ENCODE peak calls at places on chromosomes 12 and 14, in seven cellular contexts. One of them, this sample, is unnamed.

GRCh38 chr12:109572506-109572845 is 828 bp downstream of the MMAB start:
- DNase-seq in CD8-positive, alpha-beta T cell: no peak
- DNase-seq in esophagus squamous epithelium: no peak
- DNase-seq in tibial nerve: no peak
- DNase-seq in cardiac fibroblast: no peak
- DNase-seq in adrenal gland: no peak
- DNase-seq in A673: no peak
- DNase-seq in this sample: no peak

GRCh38 chr12:65306229-65306602 is 27.7 kb downstream of the MSRB3 start:
- DNase-seq in A673: no peak
- DNase-seq in tibial nerve: no peak
- DNase-seq in adrenal gland: no peak
- DNase-seq in CD8-positive, alpha-beta T cell: no peak
- DNase-seq in cardiac fibroblast: no peak
- DNase-seq in esophagus squamous epithelium: no peak
- DNase-seq in this sample: no peak

GRCh38 chr12:19304149-19304780 is 135.0 kb upstream of the AEBP2 start:
- DNase-seq in A673: no peak
- DNase-seq in tibial nerve: no peak
- DNase-seq in esophagus squamous epithelium: no peak
- DNase-seq in cardiac fibroblast: no peak
- DNase-seq in adrenal gland: no peak
- DNase-seq in CD8-positive, alpha-beta T cell: no peak
- DNase-seq in this sample: no peak

GRCh38 chr12:89529738-89530137 is 3.9 kb upstream of the POC1B start:
- DNase-seq in esophagus squamous epithelium: no peak
- DNase-seq in A673: peak; percentile 76
- DNase-seq in CD8-positive, alpha-beta T cell: no peak
- DNase-seq in adrenal gland: no peak
- DNase-seq in cardiac fibroblast: peak; percentile 76
- DNase-seq in tibial nerve: no peak
- DNase-seq in this sample: no peak

GRCh38 chr14:44162197-44162596 is 344.9 kb downstream of the FSCB start:
- DNase-seq in CD8-positive, alpha-beta T cell: no peak
- DNase-seq in esophagus squamous epithelium: no peak
- DNase-seq in A673: no peak
- DNase-seq in cardiac fibroblast: no peak
- DNase-seq in adrenal gland: no peak
- DNase-seq in tibial nerve: no peak
- DNase-seq in this sample: no peak

GRCh38 chr14:30214456-30215090 is 286.9 kb upstream of the PRKD1 start:
- DNase-seq in esophagus squamous epithelium: no peak
- DNase-seq in A673: peak; percentile 72
- DNase-seq in tibial nerve: peak; percentile 54
- DNase-seq in CD8-positive, alpha-beta T cell: no peak
- DNase-seq in adrenal gland: no peak
- DNase-seq in cardiac fibroblast: peak; percentile 88
- DNase-seq in this sample: no peak

GRCh38 chr14:75277796-75278421 is 719 bp upstream of the FOS start:
- DNase-seq in cardiac fibroblast: peak; percentile 85
- DNase-seq in esophagus squamous epithelium: no peak
- DNase-seq in A673: no peak
- DNase-seq in tibial nerve: no peak
- DNase-seq in CD8-positive, alpha-beta T cell: no peak
- DNase-seq in adrenal gland: no peak
- DNase-seq in this sample: no peak

GRCh38 chr12:75511116-75512048 is at the start of gene KRR1:
- DNase-seq in CD8-positive, alpha-beta T cell: peak; percentile 88
- DNase-seq in A673: peak; percentile 99
- DNase-seq in tibial nerve: peak; percentile 86
- DNase-seq in cardiac fibroblast: peak; percentile 99
- DNase-seq in esophagus squamous epithelium: peak; percentile 53
- DNase-seq in adrenal gland: peak; percentile 98
- DNase-seq in this sample: peak; percentile 90

GRCh38 chr12:101424620-101425019 is 17.0 kb upstream of the ARL1 start:
- DNase-seq in adrenal gland: no peak
- DNase-seq in cardiac fibroblast: no peak
- DNase-seq in A673: no peak
- DNase-seq in esophagus squamous epithelium: no peak
- DNase-seq in CD8-positive, alpha-beta T cell: no peak
- DNase-seq in tibial nerve: no peak
- DNase-seq in this sample: no peak

GRCh38 chr12:24879644-24880043 is 69.3 kb downstream of the BCAT1 start:
- DNase-seq in adrenal gland: no peak
- DNase-seq in A673: no peak
- DNase-seq in CD8-positive, alpha-beta T cell: no peak
- DNase-seq in tibial nerve: no peak
- DNase-seq in esophagus squamous epithelium: no peak
- DNase-seq in cardiac fibroblast: no peak
- DNase-seq in this sample: no peak

GRCh38 chr14:54901380-54902142 is 1.1 kb downstream of the GCH1 start:
- DNase-seq in A673: peak; percentile 26
- DNase-seq in CD8-positive, alpha-beta T cell: peak; percentile 14
- DNase-seq in cardiac fibroblast: peak; percentile 12
- DNase-seq in esophagus squamous epithelium: no peak
- DNase-seq in tibial nerve: no peak
- DNase-seq in adrenal gland: no peak
- DNase-seq in this sample: no peak

GRCh38 chr14:21894003-21894897 is 220.6 kb upstream of the OR4E1 start:
- DNase-seq in CD8-positive, alpha-beta T cell: peak; percentile 54
- DNase-seq in adrenal gland: no peak
- DNase-seq in cardiac fibroblast: no peak
- DNase-seq in esophagus squamous epithelium: no peak
- DNase-seq in A673: peak; percentile 41
- DNase-seq in tibial nerve: no peak
- DNase-seq in this sample: no peak

GRCh38 chr12:130838284-130838950 is 633 bp downstream of the STX2 start:
- DNase-seq in A673: peak; percentile 18
- DNase-seq in tibial nerve: no peak
- DNase-seq in CD8-positive, alpha-beta T cell: peak; percentile 29
- DNase-seq in esophagus squamous epithelium: no peak
- DNase-seq in cardiac fibroblast: peak; percentile 26
- DNase-seq in adrenal gland: no peak
- DNase-seq in this sample: no peak

GRCh38 chr12:45125997-45126396 is 75.1 kb upstream of the DBX2 start:
- DNase-seq in cardiac fibroblast: no peak
- DNase-seq in CD8-positive, alpha-beta T cell: no peak
- DNase-seq in adrenal gland: no peak
- DNase-seq in esophagus squamous epithelium: no peak
- DNase-seq in A673: no peak
- DNase-seq in tibial nerve: no peak
- DNase-seq in this sample: no peak

GRCh38 chr14:72965249-72965648 is 39.0 kb downstream of the DCAF4 start:
- DNase-seq in CD8-positive, alpha-beta T cell: no peak
- DNase-seq in esophagus squamous epithelium: no peak
- DNase-seq in cardiac fibroblast: peak; percentile 8
- DNase-seq in A673: no peak
- DNase-seq in adrenal gland: no peak
- DNase-seq in tibial nerve: no peak
- DNase-seq in this sample: no peak

GRCh38 chr14:74982661-74983060 is 20.1 kb upstream of the EIF2B2 start:
- DNase-seq in CD8-positive, alpha-beta T cell: no peak
- DNase-seq in cardiac fibroblast: no peak
- DNase-seq in esophagus squamous epithelium: no peak
- DNase-seq in A673: no peak
- DNase-seq in adrenal gland: peak; percentile 13
- DNase-seq in tibial nerve: no peak
- DNase-seq in this sample: no peak

GRCh38 chr12:39643052-39643451 is 23.4 kb upstream of the ABCD2 start:
- DNase-seq in esophagus squamous epithelium: no peak
- DNase-seq in A673: no peak
- DNase-seq in cardiac fibroblast: no peak
- DNase-seq in CD8-positive, alpha-beta T cell: no peak
- DNase-seq in adrenal gland: no peak
- DNase-seq in tibial nerve: no peak
- DNase-seq in this sample: no peak

GRCh38 chr12:10901427-10901826 is 7.9 kb downstream of the TAS2R13 start:
- DNase-seq in esophagus squamous epithelium: no peak
- DNase-seq in CD8-positive, alpha-beta T cell: no peak
- DNase-seq in cardiac fibroblast: peak; percentile 4
- DNase-seq in A673: no peak
- DNase-seq in tibial nerve: no peak
- DNase-seq in adrenal gland: no peak
- DNase-seq in this sample: no peak

GRCh38 chr12:24561882-24562760 is 386.8 kb downstream of the BCAT1 start:
- DNase-seq in CD8-positive, alpha-beta T cell: no peak
- DNase-seq in esophagus squamous epithelium: no peak
- DNase-seq in A673: peak; percentile 85
- DNase-seq in cardiac fibroblast: peak; percentile 59
- DNase-seq in adrenal gland: peak; percentile 65
- DNase-seq in tibial nerve: peak; percentile 73
- DNase-seq in this sample: peak; percentile 71

GRCh38 chr12:10753066-10753465 is 29.9 kb upstream of the YBX3 start:
- DNase-seq in cardiac fibroblast: peak; percentile 37
- DNase-seq in esophagus squamous epithelium: no peak
- DNase-seq in A673: no peak
- DNase-seq in tibial nerve: no peak
- DNase-seq in adrenal gland: no peak
- DNase-seq in CD8-positive, alpha-beta T cell: no peak
- DNase-seq in this sample: no peak

GRCh38 chr12:76790564-76791552 is 26.9 kb downstream of the ZDHHC17 start:
- DNase-seq in cardiac fibroblast: peak; percentile 34
- DNase-seq in esophagus squamous epithelium: no peak
- DNase-seq in tibial nerve: no peak
- DNase-seq in CD8-positive, alpha-beta T cell: no peak
- DNase-seq in adrenal gland: no peak
- DNase-seq in A673: peak; percentile 42
- DNase-seq in this sample: no peak

GRCh38 chr14:35333347-35333730 is 41.2 kb downstream of the PSMA6 start:
- DNase-seq in A673: no peak
- DNase-seq in esophagus squamous epithelium: no peak
- DNase-seq in CD8-positive, alpha-beta T cell: no peak
- DNase-seq in adrenal gland: no peak
- DNase-seq in tibial nerve: no peak
- DNase-seq in cardiac fibroblast: no peak
- DNase-seq in this sample: no peak

GRCh38 chr14:88129306-88130056 is 124.5 kb downstream of the GPR65 start:
- DNase-seq in adrenal gland: peak; percentile 57
- DNase-seq in esophagus squamous epithelium: no peak
- DNase-seq in tibial nerve: peak; percentile 14
- DNase-seq in CD8-positive, alpha-beta T cell: peak; percentile 13
- DNase-seq in cardiac fibroblast: peak; percentile 90
- DNase-seq in A673: peak; percentile 88
- DNase-seq in this sample: no peak

GRCh38 chr12:12210983-12211382 is 55.9 kb downstream of the LRP6 start:
- DNase-seq in adrenal gland: no peak
- DNase-seq in tibial nerve: no peak
- DNase-seq in CD8-positive, alpha-beta T cell: no peak
- DNase-seq in esophagus squamous epithelium: no peak
- DNase-seq in A673: no peak
- DNase-seq in cardiac fibroblast: no peak
- DNase-seq in this sample: no peak

GRCh38 chr12:119341988-119342387 is 7.5 kb downstream of the CCDC60 start:
- DNase-seq in CD8-positive, alpha-beta T cell: no peak
- DNase-seq in adrenal gland: no peak
- DNase-seq in esophagus squamous epithelium: no peak
- DNase-seq in A673: no peak
- DNase-seq in tibial nerve: no peak
- DNase-seq in cardiac fibroblast: no peak
- DNase-seq in this sample: no peak
- TF ChIP-seq CTCF in CD8-positive, alpha-beta T cell: no peak
- TF ChIP-seq CTCF in adrenal gland: no peak
- TF ChIP-seq CTCF in esophagus squamous epithelium: no peak
- TF ChIP-seq CTCF in A673: no peak
- TF ChIP-seq CTCF in tibial nerve: no peak
- TF ChIP-seq CTCF in cardiac fibroblast: no peak
- TF ChIP-seq CTCF in this sample: no peak

GRCh38 chr14:95315579-95315978 is 4.1 kb downstream of the CLMN start:
- DNase-seq in adrenal gland: no peak
- DNase-seq in A673: no peak
- DNase-seq in tibial nerve: no peak
- DNase-seq in cardiac fibroblast: no peak
- DNase-seq in CD8-positive, alpha-beta T cell: no peak
- DNase-seq in esophagus squamous epithelium: no peak
- DNase-seq in this sample: no peak
- TF ChIP-seq CTCF in adrenal gland: no peak
- TF ChIP-seq CTCF in A673: no peak
- TF ChIP-seq CTCF in tibial nerve: no peak
- TF ChIP-seq CTCF in cardiac fibroblast: no peak
- TF ChIP-seq CTCF in CD8-positive, alpha-beta T cell: no peak
- TF ChIP-seq CTCF in esophagus squamous epithelium: no peak
- TF ChIP-seq CTCF in this sample: no peak

GRCh38 chr14:24102357-24103048 is 8.4 kb downstream of the PCK2 start:
- DNase-seq in tibial nerve: no peak
- DNase-seq in adrenal gland: no peak
- DNase-seq in CD8-positive, alpha-beta T cell: no peak
- DNase-seq in A673: no peak
- DNase-seq in cardiac fibroblast: no peak
- DNase-seq in esophagus squamous epithelium: no peak
- DNase-seq in this sample: no peak

GRCh38 chr14:24100197-24100981 is 6.3 kb downstream of the PCK2 start:
- DNase-seq in adrenal gland: no peak
- DNase-seq in A673: no peak
- DNase-seq in esophagus squamous epithelium: no peak
- DNase-seq in tibial nerve: no peak
- DNase-seq in cardiac fibroblast: no peak
- DNase-seq in CD8-positive, alpha-beta T cell: no peak
- DNase-seq in this sample: no peak

GRCh38 chr14:24106672-24107271 is 7.8 kb upstream of the DCAF11 start:
- DNase-seq in adrenal gland: no peak
- DNase-seq in cardiac fibroblast: no peak
- DNase-seq in esophagus squamous epithelium: no peak
- DNase-seq in tibial nerve: no peak
- DNase-seq in CD8-positive, alpha-beta T cell: no peak
- DNase-seq in A673: no peak
- DNase-seq in this sample: no peak

GRCh38 chr14:24100982-24101494 is 6.9 kb downstream of the PCK2 start:
- DNase-seq in A673: no peak
- DNase-seq in cardiac fibroblast: no peak
- DNase-seq in tibial nerve: no peak
- DNase-seq in adrenal gland: no peak
- DNase-seq in esophagus squamous epithelium: no peak
- DNase-seq in CD8-positive, alpha-beta T cell: no peak
- DNase-seq in this sample: no peak

GRCh38 chr14:24103451-24103850 is 9.3 kb downstream of the PCK2 start:
- DNase-seq in CD8-positive, alpha-beta T cell: no peak
- DNase-seq in esophagus squamous epithelium: no peak
- DNase-seq in A673: no peak
- DNase-seq in cardiac fibroblast: no peak
- DNase-seq in adrenal gland: no peak
- DNase-seq in tibial nerve: no peak
- DNase-seq in this sample: no peak
- TF ChIP-seq CTCF in CD8-positive, alpha-beta T cell: no peak
- TF ChIP-seq CTCF in esophagus squamous epithelium: no peak
- TF ChIP-seq CTCF in A673: no peak
- TF ChIP-seq CTCF in cardiac fibroblast: no peak
- TF ChIP-seq CTCF in adrenal gland: no peak
- TF ChIP-seq CTCF in tibial nerve: no peak
- TF ChIP-seq CTCF in this sample: no peak

GRCh38 chr14:47332099-47332498 is 343.3 kb downstream of the MDGA2 start:
- DNase-seq in esophagus squamous epithelium: no peak
- DNase-seq in cardiac fibroblast: no peak
- DNase-seq in tibial nerve: no peak
- DNase-seq in A673: no peak
- DNase-seq in adrenal gland: no peak
- DNase-seq in CD8-positive, alpha-beta T cell: no peak
- DNase-seq in this sample: no peak

DNA sequence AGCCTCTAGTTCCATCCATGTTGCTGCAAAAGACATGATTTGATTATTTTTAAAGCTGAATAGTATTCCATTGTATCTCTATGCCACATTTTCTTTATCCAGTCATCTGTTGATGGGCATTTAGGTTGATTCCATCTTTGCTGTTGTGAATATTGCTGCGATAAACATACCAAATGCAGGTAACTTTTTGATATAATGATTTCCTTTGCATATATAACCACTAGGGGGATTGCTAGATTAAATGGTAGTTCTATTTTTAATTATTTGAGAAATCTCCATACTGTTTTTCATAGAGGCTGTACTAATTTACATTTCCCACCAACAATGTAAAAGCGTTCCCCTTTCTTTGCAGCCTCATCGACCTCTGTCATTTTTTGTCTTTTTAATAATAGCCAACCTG is 342.5 kb downstream of the MDGA2 start:
- DNase-seq in adrenal gland: no peak
- DNase-seq in A673: peak; percentile 2
- DNase-seq in esophagus squamous epithelium: no peak
- DNase-seq in CD8-positive, alpha-beta T cell: no peak
- DNase-seq in cardiac fibroblast: no peak
- DNase-seq in tibial nerve: no peak
- DNase-seq in this sample: no peak
- TF ChIP-seq CTCF in adrenal gland: no peak
- TF ChIP-seq CTCF in A673: peak; percentile 42
- TF ChIP-seq CTCF in esophagus squamous epithelium: no peak
- TF ChIP-seq CTCF in CD8-positive, alpha-beta T cell: no peak
- TF ChIP-seq CTCF in cardiac fibroblast: no peak
- TF ChIP-seq CTCF in tibial nerve: no peak
- TF ChIP-seq CTCF in this sample: no peak